ENCODE peak calls at places on chromosomes 4 and X, in five cellular contexts. H is activated CD4-positive, alpha-beta T cell treated with anti-CD3 and anti-CD28 coated beads, Interleukin-2, amount 50 U/mL, for 48 hours; N is fibroblast of pulmonary artery; F is brain microvascular endothelial cell; Z is central memory CD4-positive, alpha-beta T cell. J is an unnamed sample.
A peak's percentile ranks its signal among the peaks of the same experiment; 100 is the strongest.

GRCh38 chrX:155028749-155029360 is 2.2 kb downstream of the FUNDC2 start:
- DNase-seq in H (no peak), N (peak; percentile 72), F (peak; percentile 48), Z (no peak), J (no peak)

GRCh38 chr4:23819041-23819511 is 70.8 kb downstream of the PPARGC1A start:
- DNase-seq in H (no peak), N (peak; percentile 11), F (peak; percentile 0), Z (no peak), J (peak; percentile 2)

GRCh38 chr4:76781698-76782595 is 116.0 kb downstream of the SOWAHB start:
- DNase-seq in H (no peak), N (peak; percentile 88), F (peak; percentile 97), Z (no peak), J (peak; percentile 78)

GRCh38 chr4:124337874-124338273 is 374.7 kb downstream of the ANKRD50 start:
- DNase-seq in H (no peak), N (peak; percentile 28), F (no peak), Z (no peak), J (no peak)

GRCh38 chr4:168643083-168643795 is 146.4 kb downstream of the PALLD start:
- DNase-seq in H (no peak), N (peak; percentile 58), F (no peak), Z (no peak), J (no peak)

GRCh38 chr4:189090174-189090814 is 850.4 kb upstream of the FRG1 start:
- DNase-seq in H (no peak), N (peak; percentile 3), F (peak; percentile 31), Z (no peak), J (peak; percentile 6)

GRCh38 chr4:39446842-39447573 is 11.7 kb downstream of the RPL9 start:
- DNase-seq in H (peak; percentile 32), N (peak; percentile 74), F (peak; percentile 57), Z (peak; percentile 35), J (no peak)

GRCh38 chr4:180028682-180029081 is 2214.5 kb upstream of the TENM3 start:
- DNase-seq in H (peak; percentile 5), N (peak; percentile 1), F (no peak), Z (no peak), J (no peak)

GRCh38 chrX:41512394-41512793 is 65.3 kb downstream of the NYX start:
- DNase-seq in H (peak; percentile 12), N (no peak), F (no peak), Z (no peak), J (no peak)

GRCh38 chr4:125044886-125045285 is 269.9 kb upstream of the FAT4 start:
- DNase-seq in H (no peak), N (no peak), F (no peak), Z (no peak), J (no peak)